ENCODE peak calls at places on chromosomes 13 and 19, in seven cellular contexts. V is GOT3, J is right atrium auricular region, F is DMS 273 treated with DMSO at 0.1 percent for 48 hours, Z is cardiac fibroblast, Q is left ventricle myocardium inferior, A is COR-L47. W is an unnamed sample.
A peak's percentile ranks its signal among the peaks of the same experiment; 100 is the strongest.

GRCh38 chr19:48397636-48398328 is 4.3 kb downstream of the GRIN2D start:
- DNase-seq in Q (no peak), A (no peak), J (no peak), Z (peak; percentile 28), F (no peak), V (no peak), W (no peak)

GRCh38 chr19:13001502-13002388 is 6.5 kb downstream of the NFIX start:
- DNase-seq in Z (no peak), F (no peak), J (peak; percentile 79), A (no peak), V (no peak), Q (peak; percentile 76), W (no peak)

GRCh38 chr13:47112205-47112896 is 215.5 kb upstream of the HTR2A start:
- DNase-seq in Z (peak; percentile 35), Q (no peak), A (no peak), V (no peak), J (no peak), F (no peak), W (no peak)

GRCh38 chr19:57269515-57270250 is 10.6 kb upstream of the ZNF460 start:
- DNase-seq in F (no peak), J (no peak), Z (peak; percentile 92), V (no peak), Q (no peak), A (no peak), W (no peak)

GRCh38 chr19:50702870-50703829 is 16.5 kb downstream of the SHANK1 start:
- DNase-seq in V (no peak), J (no peak), F (no peak), Z (peak; percentile 38), Q (no peak), A (no peak), W (no peak)

GRCh38 chr19:39539165-39539518 is 819 bp downstream of the EID2 start:
- DNase-seq in Q (no peak), A (no peak), F (no peak), J (no peak), Z (peak; percentile 53), V (no peak), W (no peak)

GRCh38 chr19:13843104-13843921 is 33.6 kb upstream of the NANOS3 start:
- DNase-seq in Q (peak; percentile 56), Z (peak; percentile 65), J (no peak), A (peak; percentile 76), V (no peak), F (no peak), W (no peak)

GRCh38 chr19:3509566-3509989 is 3.5 kb downstream of the FZR1 start:
- DNase-seq in Z (peak; percentile 85), V (no peak), F (no peak), A (no peak), Q (no peak), J (no peak), W (no peak)

GRCh38 chr13:81142306-81142999 is 801.5 kb upstream of the SPRY2 start:
- DNase-seq in J (no peak), Z (no peak), V (no peak), F (no peak), Q (no peak), A (no peak), W (no peak)

GRCh38 chr13:102913924-102914628 is 68.2 kb downstream of the ERCC5 start:
- DNase-seq in Z (peak; percentile 38), F (peak; percentile 59), Q (no peak), A (no peak), V (no peak), J (no peak), W (no peak)

GRCh38 chr13:95002968-95003813 is 290.8 kb upstream of the SOX21 start:
- DNase-seq in Q (no peak), F (no peak), J (no peak), Z (no peak), A (peak; percentile 45), V (no peak), W (peak; percentile 86)

GRCh38 chr13:104253063-104253680 is 1187.0 kb upstream of the SLC10A2 start:
- DNase-seq in Q (no peak), Z (peak; percentile 21), F (no peak), J (no peak), V (no peak), A (no peak), W (no peak)

GRCh38 chr13:31064636-31065035 is 97.1 kb downstream of the HSPH1 start:
- DNase-seq in Z (no peak), J (no peak), V (no peak), Q (no peak), F (no peak), A (no peak), W (no peak)

W was measured in NCI-H1436.